ENCODE peak calls at places on chromosomes 2 and 18, in four cellular contexts. One of them, this sample, is unnamed.

GRCh38 chr18:47168913-47169312 is 7.3 kb downstream of the IER3IP1 start:
- DNase-seq in HT1080: no peak
- DNase-seq in hepatic stellate cell: no peak
- DNase-seq in BJ: no peak
- DNase-seq in this sample: no peak

GRCh38 chr2:168798076-168798887 is 4.2 kb upstream of the NOSTRIN start:
- DNase-seq in HT1080: peak
- DNase-seq in BJ: no peak
- DNase-seq in hepatic stellate cell: no peak
- DNase-seq in this sample: peak

GRCh38 chr2:19702267-19702666 is 199.5 kb downstream of the TTC32 start:
- DNase-seq in BJ: no peak
- DNase-seq in hepatic stellate cell: no peak
- DNase-seq in HT1080: peak
- DNase-seq in this sample: no peak

GRCh38 chr2:28663359-28663758 is 88.3 kb upstream of the PPP1CB start:
- DNase-seq in BJ: no peak
- DNase-seq in HT1080: peak
- DNase-seq in hepatic stellate cell: peak
- DNase-seq in this sample: no peak

GRCh38 chr2:130819915-130820861 is 16.5 kb upstream of the ARHGEF4 start:
- DNase-seq in HT1080: no peak
- DNase-seq in BJ: no peak
- DNase-seq in hepatic stellate cell: no peak
- DNase-seq in this sample: no peak

GRCh38 chr2:10983711-10984110 is 72.0 kb downstream of the KCNF1 start:
- DNase-seq in HT1080: no peak
- DNase-seq in hepatic stellate cell: no peak
- DNase-seq in BJ: no peak
- DNase-seq in this sample: no peak

GRCh38 chr2:204315236-204315662 is 230.0 kb upstream of the PARD3B start:
- DNase-seq in BJ: no peak
- DNase-seq in HT1080: no peak
- DNase-seq in hepatic stellate cell: no peak
- DNase-seq in this sample: no peak

GRCh38 chr2:195820373-195820772 is 163.3 kb downstream of the SLC39A10 start:
- DNase-seq in hepatic stellate cell: peak
- DNase-seq in BJ: peak
- DNase-seq in HT1080: peak
- DNase-seq in this sample: no peak

GRCh38 chr2:99634234-99634633 is 144.4 kb upstream of the REV1 start:
- DNase-seq in HT1080: no peak
- DNase-seq in BJ: no peak
- DNase-seq in hepatic stellate cell: no peak
- DNase-seq in this sample: no peak

GRCh38 chr2:85826990-85827878 is 61.6 kb downstream of the ST3GAL5 start:
- DNase-seq in HT1080: peak
- DNase-seq in hepatic stellate cell: peak
- DNase-seq in BJ: no peak
- DNase-seq in this sample: peak

GRCh38 chr2:104444392-104444791 is 409.5 kb upstream of the POU3F3 start:
- DNase-seq in HT1080: no peak
- DNase-seq in BJ: no peak
- DNase-seq in hepatic stellate cell: no peak
- DNase-seq in this sample: no peak

GRCh38 chr2:157170299-157170698 is 87.2 kb upstream of the GALNT5 start:
- DNase-seq in BJ: no peak
- DNase-seq in HT1080: no peak
- DNase-seq in hepatic stellate cell: no peak
- DNase-seq in this sample: no peak

GRCh38 chr18:8974696-8975095 is 127.8 kb upstream of the NDUFV2 start:
- DNase-seq in HT1080: no peak
- DNase-seq in BJ: no peak
- DNase-seq in hepatic stellate cell: no peak
- DNase-seq in this sample: no peak

GRCh38 chr18:58649966-58650816 is 21.1 kb upstream of the MALT1 start:
- DNase-seq in hepatic stellate cell: no peak
- DNase-seq in BJ: no peak
- DNase-seq in HT1080: no peak
- DNase-seq in this sample: no peak

GRCh38 chr2:60934153-60934722 is 52.9 kb downstream of the REL start:
- DNase-seq in hepatic stellate cell: no peak
- DNase-seq in HT1080: no peak
- DNase-seq in BJ: no peak
- DNase-seq in this sample: no peak

GRCh38 chr2:200653021-200653420 is 67.2 kb downstream of the AOX1 start:
- DNase-seq in HT1080: no peak
- DNase-seq in BJ: no peak
- DNase-seq in hepatic stellate cell: no peak
- DNase-seq in this sample: no peak

GRCh38 chr2:170707821-170708795 is 7.0 kb upstream of the SP5 start:
- DNase-seq in HT1080: no peak
- DNase-seq in hepatic stellate cell: no peak
- DNase-seq in BJ: no peak
- DNase-seq in this sample: no peak

GRCh38 chr18:4750392-4751346 is 295.6 kb upstream of the DLGAP1 start:
- DNase-seq in BJ: no peak
- DNase-seq in hepatic stellate cell: no peak
- DNase-seq in HT1080: no peak
- DNase-seq in this sample: no peak

GRCh38 chr2:9215680-9216079 is 9.1 kb downstream of the ASAP2 start:
- DNase-seq in hepatic stellate cell: no peak
- DNase-seq in HT1080: no peak
- DNase-seq in BJ: no peak
- DNase-seq in this sample: no peak

This sample was measured in left cardiac atrium.